ENCODE peak calls at places on chromosomes 1 and 21, in eight cellular contexts. C is Peyer's patch; F is AG10803; K is CD8-positive, alpha-beta T cell; A is stimulated activated CD8-positive, alpha-beta memory T cell treated with anti-CD3 and anti-CD28 coated beads, Interleukin-15, amount 100 ng/mL, for 4 hours; R is dermis microvascular lymphatic vessel endothelial cell; N is prostate gland; M is stimulated activated CD4-positive, alpha-beta T cell treated with anti-CD3 and anti-CD28 coated beads, Interleukin-1b, Interleukin-23, amount 100 ng/mL, for 48 hours. X is an unnamed sample.

GRCh38 chr1:231057410-231057809 is 17.4 kb upstream of the FAM89A start:
- DNase-seq in C (no peak), F (no peak), K (no peak), A (no peak), R (no peak), N (no peak), M (no peak), X (no peak)

GRCh38 chr21:37915516-37915915 is 741 bp downstream of the KCNJ6 start:
- DNase-seq in C (no peak), F (peak), K (no peak), A (no peak), R (no peak), N (no peak), M (no peak), X (no peak)

GRCh38 chr1:116164056-116164889 is 53.1 kb downstream of the MAB21L3 start:
- DNase-seq in C (no peak), F (peak), K (no peak), A (no peak), R (no peak), N (no peak), M (no peak), X (no peak)

GRCh38 chr1:162605225-162605927 is 26.9 kb upstream of the DDR2 start:
- DNase-seq in C (no peak), F (peak), K (no peak), A (no peak), R (peak), N (no peak), M (no peak), X (no peak)

GRCh38 chr1:173474097-173474779 is 2.9 kb upstream of the PRDX6 start:
- DNase-seq in C (no peak), F (no peak), K (no peak), A (no peak), R (no peak), N (peak), M (no peak), X (no peak)

GRCh38 chr1:109879881-109880525 is 30.6 kb upstream of the CSF1 start:
- DNase-seq in C (no peak), F (no peak), K (no peak), A (no peak), R (no peak), N (no peak), M (no peak), X (no peak)

GRCh38 chr21:41640756-41641509 is 125.9 kb downstream of the RIPK4 start:
- DNase-seq in C (peak), F (peak), K (no peak), A (no peak), R (no peak), N (no peak), M (no peak), X (no peak)

GRCh38 chr1:232594018-232594502 is 35.9 kb downstream of the SIPA1L2 start:
- DNase-seq in C (no peak), F (no peak), K (no peak), A (no peak), R (no peak), N (no peak), M (no peak), X (no peak)

GRCh38 chr1:9351654-9352271 is 59.1 kb downstream of the SPSB1 start:
- DNase-seq in C (no peak), F (no peak), K (no peak), A (no peak), R (no peak), N (no peak), M (no peak), X (no peak)

GRCh38 chr1:41643422-41643821 is 158.9 kb upstream of the EDN2 start:
- DNase-seq in C (no peak), F (no peak), K (no peak), A (no peak), R (no peak), N (no peak), M (no peak), X (no peak)

GRCh38 chr1:225691377-225691776 is 38.5 kb upstream of the ENAH start:
- DNase-seq in C (no peak), F (peak), K (no peak), A (no peak), R (no peak), N (no peak), M (no peak), X (no peak)

GRCh38 chr1:59271861-59272260 is 25.0 kb upstream of the FGGY start:
- DNase-seq in C (no peak), F (no peak), K (no peak), A (no peak), R (no peak), N (no peak), M (no peak), X (no peak)

GRCh38 chr1:167491586-167492408 is 26.5 kb downstream of the CD247 start:
- DNase-seq in C (no peak), F (no peak), K (peak), A (no peak), R (no peak), N (no peak), M (no peak), X (peak)

GRCh38 chr1:36639461-36639860 is 156.7 kb upstream of the CSF3R start:
- DNase-seq in C (no peak), F (no peak), K (no peak), A (no peak), R (no peak), N (no peak), M (no peak), X (no peak)

GRCh38 chr1:119116725-119117124 is 23.7 kb downstream of the WARS2 start:
- DNase-seq in C (no peak), F (no peak), K (no peak), A (no peak), R (no peak), N (no peak), M (no peak), X (no peak)

GRCh38 chr1:82226198-82226505 is 425.4 kb downstream of the ADGRL2 start:
- DNase-seq in C (no peak), F (no peak), K (no peak), A (no peak), R (no peak), N (peak), M (no peak), X (no peak)

GRCh38 chr1:111878649-111879048 is 110.8 kb downstream of the KCND3 start:
- DNase-seq in C (no peak), F (no peak), K (no peak), A (no peak), R (no peak), N (no peak), M (no peak), X (no peak)

GRCh38 chr21:45033791-45034555 is 40.4 kb upstream of the ADARB1 start:
- DNase-seq in C (peak), F (peak), K (no peak), A (no peak), R (no peak), N (no peak), M (no peak), X (no peak)

GRCh38 chr1:193540511-193540910 is 354.1 kb upstream of the B3GALT2 start:
- DNase-seq in C (no peak), F (no peak), K (no peak), A (no peak), R (no peak), N (no peak), M (no peak), X (no peak)

GRCh38 chr1:93324486-93325464 is 20.9 kb upstream of the DR1 start:
- DNase-seq in C (no peak), F (peak), K (no peak), A (no peak), R (no peak), N (no peak), M (no peak), X (no peak)

GRCh38 chr1:87515781-87516180 is 187.1 kb downstream of the LMO4 start:
- DNase-seq in C (no peak), F (peak), K (no peak), A (no peak), R (no peak), N (no peak), M (no peak), X (no peak)

GRCh38 chr1:155961937-155962336 is 16.4 kb downstream of the ARHGEF2 start:
- DNase-seq in C (no peak), F (peak), K (no peak), A (no peak), R (peak), N (no peak), M (no peak), X (no peak)

GRCh38 chr1:8705104-8705503 is 112.3 kb downstream of the RERE start:
- DNase-seq in C (no peak), F (no peak), K (no peak), A (no peak), R (no peak), N (peak), M (no peak), X (no peak)

GRCh38 chr1:56477164-56478111 is 101.9 kb downstream of the PLPP3 start:
- DNase-seq in C (peak), F (peak), K (no peak), A (no peak), R (no peak), N (no peak), M (no peak), X (no peak)

GRCh38 chr1:42177551-42177981 is 13.0 kb upstream of the GUCA2A start:
- DNase-seq in C (no peak), F (peak), K (no peak), A (no peak), R (peak), N (no peak), M (no peak), X (no peak)

GRCh38 chr1:78339490-78339889 is 151.3 kb upstream of the PTGFR start:
- DNase-seq in C (no peak), F (peak), K (no peak), A (no peak), R (no peak), N (no peak), M (peak), X (no peak)

GRCh38 chr1:94068096-94068830 is 52.7 kb downstream of the ABCA4 start:
- DNase-seq in C (no peak), F (no peak), K (no peak), A (no peak), R (peak), N (no peak), M (no peak), X (no peak)